ENCODE peak calls at places on chromosomes 4 and X, in four cellular contexts. L is HepG2, C is K562, I is H1. M is an unnamed sample.

GRCh38 chrX:136616987-136617685 is 30.8 kb upstream of the CD40LG start:
- DNase-seq in L (no peak), C (no peak), I (no peak), M (no peak)

GRCh38 chr4:78691971-78692814 is 84.0 kb upstream of the BMP2K start:
- DNase-seq in L (no peak), C (peak), I (no peak), M (no peak)

GRCh38 chr4:118989098-118990080 is 100.7 kb downstream of the SYNPO2 start:
- DNase-seq in L (no peak), C (no peak), I (no peak), M (peak)

GRCh38 chrX:13151806-13152510 is 107.5 kb upstream of the FAM9C start:
- DNase-seq in L (no peak), C (no peak), I (no peak), M (peak)

GRCh38 chrX:34379891-34380290 is 247.8 kb upstream of the FAM47A start:
- DNase-seq in L (no peak), C (no peak), I (no peak), M (no peak)

GRCh38 chr4:139711461-139711860 is 45.8 kb downstream of the MGST2 start:
- DNase-seq in L (no peak), C (no peak), I (no peak), M (peak)

GRCh38 chrX:68978211-68978780 is 149.5 kb downstream of the EFNB1 start:
- DNase-seq in L (no peak), C (no peak), I (no peak), M (peak)

GRCh38 chrX:106726485-106727437 is at the start of gene RNF128:
- DNase-seq in L (peak), C (no peak), I (peak), M (no peak)

GRCh38 chrX:50814701-50815476 is 895 bp upstream of the SHROOM4 start:
- DNase-seq in L (no peak), C (no peak), I (no peak), M (peak)

GRCh38 chrX:129689881-129690280 is 35.1 kb upstream of the APLN start:
- DNase-seq in L (no peak), C (no peak), I (no peak), M (no peak)

GRCh38 chr4:77843628-77844027 is 19.0 kb upstream of the MRPL1 start:
- DNase-seq in L (no peak), C (no peak), I (no peak), M (peak)

GRCh38 chrX:68870357-68870756 is 41.5 kb downstream of the EFNB1 start:
- DNase-seq in L (no peak), C (no peak), I (no peak), M (no peak)

GRCh38 chrX:136214551-136214950 is 36.6 kb downstream of the MAP7D3 start:
- DNase-seq in L (peak), C (no peak), I (no peak), M (peak)

GRCh38 chr4:17647176-17647806 is 32.9 kb downstream of the MED28 start:
- DNase-seq in L (no peak), C (no peak), I (no peak), M (no peak)

GRCh38 chr4:17650404-17650803 is 36.0 kb downstream of the MED28 start:
- DNase-seq in L (no peak), C (no peak), I (no peak), M (no peak)

GRCh38 chr4:17642404-17642783 is 28.0 kb downstream of the MED28 start:
- DNase-seq in L (no peak), C (no peak), I (no peak), M (no peak)

GRCh38 chr4:17647927-17648326 is 33.5 kb downstream of the MED28 start:
- DNase-seq in L (no peak), C (no peak), I (no peak), M (no peak)

GRCh38 chr4:17646693-17647092 is 32.3 kb downstream of the MED28 start:
- DNase-seq in L (peak), C (no peak), I (no peak), M (no peak)
- TF ChIP-seq POLR2AphosphoS5 in L (no peak), C (no peak), I (no peak), M (no peak)

GRCh38 chr4:99323761-99324160 is 2.6 kb upstream of the ADH1B start:
- DNase-seq in L (no peak), C (no peak), I (no peak), M (no peak)

GRCh38 chr4:99317354-99317753 is 3.8 kb downstream of the ADH1B start:
- DNase-seq in L (no peak), C (no peak), I (no peak), M (no peak)

GRCh38 chr4:99324361-99324760 is 3.2 kb upstream of the ADH1B start:
- DNase-seq in L (no peak), C (no peak), I (no peak), M (no peak)

GRCh38 chr4:99324978-99325377 is 3.8 kb upstream of the ADH1B start:
- DNase-seq in L (no peak), C (no peak), I (no peak), M (no peak)

GRCh38 chr4:99321241-99322191 is at the start of gene ADH1B:
- DNase-seq in L (no peak), C (no peak), I (no peak), M (no peak)
- H2AFZ ChIP-seq in L (no peak), C (no peak), I (peak), M (no peak)

GRCh38 chr4:10017037-10017893 is 4.0 kb downstream of the SLC2A9 start:
- DNase-seq in L (peak), C (no peak), I (no peak), M (no peak)

GRCh38 chr4:10020106-10020505 is 1.2 kb downstream of the SLC2A9 start:
- DNase-seq in L (no peak), C (no peak), I (no peak), M (no peak)

GRCh38 chr4:10018818-10019438 is 2.4 kb downstream of the SLC2A9 start:
- DNase-seq in L (no peak), C (peak), I (peak), M (peak)

GRCh38 chr4:10020871-10021676 is at the start of gene SLC2A9:
- DNase-seq in L (peak), C (no peak), I (no peak), M (peak)

DNA sequence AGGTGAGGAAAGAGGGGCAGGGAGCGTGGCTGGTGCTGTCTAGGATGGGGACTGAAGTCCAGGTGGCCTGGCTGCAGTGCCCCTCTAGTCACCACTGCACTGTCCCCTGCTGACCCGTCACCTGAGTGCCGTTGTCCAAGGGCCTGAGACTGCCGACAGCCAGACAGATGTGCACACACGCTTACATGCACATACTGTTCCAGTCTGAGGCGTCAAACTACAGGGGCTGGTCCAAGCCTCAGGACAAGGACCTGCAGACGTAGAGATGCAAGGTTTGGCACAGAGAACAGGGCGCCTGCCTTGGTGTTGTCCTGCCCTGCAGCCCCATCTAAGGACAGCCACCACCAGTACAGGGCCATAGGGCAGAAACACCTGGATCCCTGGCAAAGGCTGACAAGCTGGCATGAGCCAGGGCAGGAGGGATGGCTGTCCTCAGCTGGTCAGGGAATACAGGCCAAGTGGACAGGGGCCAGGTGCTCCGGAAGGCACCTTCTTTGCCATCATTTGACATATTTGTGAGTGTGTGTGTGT is 1.7 kb downstream of the SLC2A9 start:
- DNase-seq in L (no peak), C (no peak), I (no peak), M (no peak)
- TF ChIP-seq JUN in L (no peak), C (no peak), I (no peak), M (no peak)

DNA sequence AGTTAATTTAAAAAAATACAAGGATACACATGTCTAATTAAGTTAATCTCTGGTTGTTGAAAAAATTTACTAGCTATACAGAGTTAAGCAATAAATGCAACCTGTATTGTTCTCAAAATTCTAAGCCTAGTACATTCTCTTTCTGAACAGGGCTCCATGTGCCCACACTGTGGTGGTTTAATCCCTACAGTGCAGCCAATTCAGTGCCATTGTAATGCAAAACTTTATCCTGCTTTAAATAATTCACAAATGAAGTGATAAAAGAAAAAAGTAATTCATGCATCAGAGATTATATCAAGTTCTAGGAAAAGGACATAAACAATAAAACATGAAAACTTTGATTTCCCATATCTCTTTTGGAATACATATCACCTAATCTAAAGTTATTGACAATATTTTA is 1089.2 kb downstream of the C4orf33 start:
- DNase-seq in L (no peak), C (no peak), I (no peak), M (no peak)
- TF ChIP-seq POLR2AphosphoS5 in L (no peak), C (no peak), I (no peak), M (no peak)

DNA sequence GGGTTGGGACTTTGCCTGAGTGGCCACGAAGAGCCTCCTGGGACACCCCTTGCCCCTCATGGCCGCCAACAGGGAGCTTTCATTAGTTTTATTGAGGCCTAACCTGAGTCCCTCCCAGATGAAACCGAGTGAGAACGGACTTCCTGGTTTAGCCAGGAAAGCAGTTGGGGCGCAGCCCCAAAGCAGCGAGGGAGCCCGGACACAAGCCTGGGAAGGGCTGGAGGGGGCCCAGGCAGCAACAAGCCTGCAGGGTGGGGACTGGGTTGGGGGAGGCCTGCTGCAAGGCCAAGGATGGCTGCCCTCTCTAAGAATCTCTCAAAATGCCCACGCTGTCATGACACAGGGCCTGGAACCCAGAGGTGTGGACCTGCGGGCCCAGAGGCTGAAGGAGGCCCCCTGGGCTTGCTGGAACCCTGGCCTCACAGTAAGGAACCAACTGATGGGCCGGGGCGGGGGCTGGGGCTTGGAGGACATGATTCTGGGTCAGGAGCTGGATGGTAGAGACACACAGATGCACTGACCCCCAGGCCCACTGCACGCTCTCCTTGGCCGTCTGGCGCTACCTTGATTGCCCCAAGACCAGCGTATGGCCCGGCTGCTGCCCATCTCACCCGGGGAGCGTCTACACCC is 5.8 kb downstream of the HMX1 start:
- DNase-seq in L (no peak), C (no peak), I (no peak), M (no peak)
- H2AFZ ChIP-seq in L (no peak), C (no peak), I (no peak), M (no peak)

GRCh38 chr4:173448103-173448502 is 49.2 kb upstream of the SCRG1 start:
- DNase-seq in L (no peak), C (no peak), I (no peak), M (no peak)
- TF ChIP-seq JUN in L (no peak), C (no peak), I (no peak), M (no peak)

GRCh38 chr4:69549651-69550050 is 53.9 kb upstream of the UGT2B4 start:
- DNase-seq in L (no peak), C (no peak), I (no peak), M (no peak)

DNA sequence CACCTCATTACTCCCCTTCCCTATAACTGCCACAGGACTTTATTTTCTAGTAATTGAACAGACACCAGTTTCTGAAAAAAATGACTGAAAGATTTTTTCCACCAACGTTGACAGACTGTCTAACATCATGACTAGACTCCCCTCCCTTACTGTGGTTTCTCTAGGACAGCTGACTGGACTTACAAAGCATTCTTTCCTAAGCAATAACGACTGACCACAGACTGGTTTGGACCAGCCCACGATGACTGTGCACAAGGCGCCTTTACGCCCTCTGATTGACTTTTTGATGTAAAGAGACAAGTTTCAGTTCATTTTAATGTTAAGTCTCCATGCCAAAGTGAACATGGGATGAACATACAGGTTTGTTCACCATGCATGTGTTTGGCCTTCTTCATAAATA is 50.4 kb upstream of the UGT2B4 start:
- DNase-seq in L (no peak), C (no peak), I (no peak), M (no peak)
- TF ChIP-seq POLR2AphosphoS5 in L (no peak), C (no peak), I (no peak), M (no peak)

M was measured in endothelial cell of umbilical vein.